ENCODE peak calls at places on chromosomes 5 and 9, in four cellular contexts. Z is H54; A is stimulated activated CD8-positive, alpha-beta memory T cell treated with anti-CD3 and anti-CD28 coated beads, Interleukin-4, amount 100 ng/mL, for 1 hour; D is activated CD8-positive, alpha-beta memory T cell treated with anti-CD3 and anti-CD28 coated beads, Interleukin-2, amount 50 U/mL, for 48 hours. U is an unnamed sample.
A peak's percentile ranks its signal among the peaks of the same experiment; 100 is the strongest.

GRCh38 chr5:157747766-157748700 is 4.5 kb downstream of the LSM11 start:
- DNase-seq in Z (no peak), A (no peak), D (no peak), U (no peak)

GRCh38 chr9:2271426-2271825 is 256.3 kb downstream of the SMARCA2 start:
- DNase-seq in Z (peak; percentile 39), A (no peak), D (no peak), U (no peak)

GRCh38 chr9:117733465-117733864 is 29.3 kb downstream of the TLR4 start:
- DNase-seq in Z (no peak), A (no peak), D (no peak), U (no peak)

GRCh38 chr5:157606046-157606445 is 30.5 kb upstream of the ADAM19 start:
- DNase-seq in Z (no peak), A (no peak), D (no peak), U (no peak)

GRCh38 chr5:75496026-75496425 is 15.4 kb downstream of the CERT1 start:
- DNase-seq in Z (no peak), A (no peak), D (no peak), U (no peak)

GRCh38 chr9:90998573-90998972 is 197.0 kb downstream of the SYK start:
- DNase-seq in Z (no peak), A (no peak), D (no peak), U (no peak)

GRCh38 chr5:120035815-120036577 is 406.6 kb downstream of the FAM170A start:
- DNase-seq in Z (no peak), A (no peak), D (no peak), U (no peak)

GRCh38 chr9:97809666-97810344 is 43.2 kb upstream of the FOXE1 start:
- DNase-seq in Z (no peak), A (no peak), D (no peak), U (no peak)

GRCh38 chr9:17423681-17424011 is 155.2 kb upstream of the SH3GL2 start:
- DNase-seq in Z (no peak), A (no peak), D (no peak), U (no peak)

GRCh38 chr5:150672237-150672883 is 11.3 kb downstream of the MYOZ3 start:
- DNase-seq in Z (no peak), A (no peak), D (peak; percentile 67), U (no peak)

U was measured in GM04503.